ENCODE peak calls at places on chromosome 13, in four cellular contexts. A is pancreas, X is IMR-90, S is A673. Y is an unnamed sample.

GRCh38 chr13:67355791-67356190 is 125.7 kb upstream of the PCDH9 start:
- DNase-seq in A (no peak), X (no peak), S (no peak), Y (no peak)

GRCh38 chr13:91025442-91025841 is 322.0 kb upstream of the MIR17HG start:
- DNase-seq in A (no peak), X (no peak), S (no peak), Y (no peak)

GRCh38 chr13:48251616-48252081 is 18.6 kb downstream of the ITM2B start:
- DNase-seq in A (no peak), X (peak), S (no peak), Y (no peak)

GRCh38 chr13:91270031-91270430 is 77.5 kb upstream of the MIR17HG start:
- DNase-seq in A (no peak), X (no peak), S (peak), Y (no peak)

GRCh38 chr13:86559915-86560314 is 760.7 kb upstream of the SLITRK6 start:
- DNase-seq in A (no peak), X (no peak), S (no peak), Y (no peak)

GRCh38 chr13:48647625-48648024 is 6.1 kb upstream of the CYSLTR2 start:
- DNase-seq in A (peak), X (no peak), S (no peak), Y (no peak)

GRCh38 chr13:91017031-91017668 is 330.3 kb upstream of the MIR17HG start:
- DNase-seq in A (peak), X (peak), S (peak), Y (peak)

GRCh38 chr13:55516610-55517009 is 1624.1 kb upstream of the PRR20A start:
- DNase-seq in A (no peak), X (no peak), S (no peak), Y (no peak)

GRCh38 chr13:20998649-20999415 is 62.6 kb downstream of the LATS2 start:
- DNase-seq in A (no peak), X (no peak), S (no peak), Y (no peak)

GRCh38 chr13:59931621-59932020 is 232.1 kb downstream of the DIAPH3 start:
- DNase-seq in A (no peak), X (peak), S (no peak), Y (no peak)